ENCODE peak calls at places on chromosomes 1 and 21, in ten cellular contexts. I, T, L, M, Z, H, E, S, V and R are unnamed samples.

GRCh38 chr1:8217011-8217711 is 100.8 kb upstream of the SLC45A1 start:
- DNase-seq in I (peak), T (peak), L (no peak), M (no peak), Z (peak), H (no peak), E (no peak), S (no peak), V (no peak), R (no peak)

GRCh38 chr1:205317311-205317917 is 4.1 kb downstream of the NUAK2 start:
- DNase-seq in I (no peak), T (peak), L (peak), M (peak), Z (peak), H (no peak), E (peak), S (no peak), V (peak), R (no peak)

GRCh38 chr1:43632135-43632670 is 17.7 kb upstream of the KDM4A start:
- DNase-seq in I (peak), T (no peak), L (no peak), M (no peak), Z (no peak), H (no peak), E (no peak), S (no peak), V (no peak), R (no peak)

GRCh38 chr21:43767980-43768867 is 7.9 kb downstream of the CSTB start:
- DNase-seq in I (peak), T (no peak), L (peak), M (peak), Z (peak), H (peak), E (no peak), S (no peak), V (peak), R (no peak)

GRCh38 chr1:226946285-226946684 is 6.2 kb downstream of the COQ8A start:
- DNase-seq in I (no peak), T (no peak), L (no peak), M (no peak), Z (no peak), H (no peak), E (no peak), S (no peak), V (no peak), R (no peak)

GRCh38 chr1:204945565-204945977 is 74.9 kb downstream of the NFASC start:
- DNase-seq in I (no peak), T (no peak), L (peak), M (peak), Z (no peak), H (no peak), E (no peak), S (no peak), V (no peak), R (no peak)

GRCh38 chr1:147551036-147551435 is 9.7 kb downstream of the BCL9 start:
- DNase-seq in I (no peak), T (no peak), L (no peak), M (no peak), Z (no peak), H (no peak), E (no peak), S (no peak), V (no peak), R (no peak)

GRCh38 chr1:194889310-194889709 is 1702.9 kb upstream of the B3GALT2 start:
- DNase-seq in I (no peak), T (no peak), L (no peak), M (peak), Z (no peak), H (no peak), E (no peak), S (no peak), V (no peak), R (peak)

GRCh38 chr1:114232691-114233090 is 79.0 kb upstream of the SYT6 start:
- DNase-seq in I (no peak), T (peak), L (no peak), M (no peak), Z (no peak), H (no peak), E (no peak), S (no peak), V (no peak), R (no peak)

GRCh38 chr1:240492832-240493440 is 119.0 kb downstream of the GREM2 start:
- DNase-seq in I (peak), T (no peak), L (peak), M (no peak), Z (peak), H (no peak), E (peak), S (peak), V (no peak), R (no peak)

DNA sequence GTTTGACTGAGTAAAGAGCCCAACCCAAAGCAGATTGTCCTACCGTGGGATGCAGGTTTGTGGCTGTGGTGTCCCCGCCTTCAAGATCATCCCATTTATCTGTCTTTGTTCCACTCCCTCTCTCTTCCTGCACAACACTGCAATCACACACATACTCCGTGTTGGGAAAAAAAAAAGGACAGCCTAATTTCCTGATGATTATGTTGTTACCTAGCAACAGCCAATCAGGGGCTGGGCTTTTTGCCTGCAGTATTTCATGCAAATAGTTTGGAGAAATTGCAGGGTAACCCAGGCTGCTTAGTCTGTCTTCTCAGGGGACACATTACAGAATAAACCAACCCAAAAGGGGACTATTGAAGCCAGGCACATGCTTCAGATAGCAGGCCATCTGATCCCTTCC is 38.3 kb downstream of the PHC2 start:
- DNase-seq in I (peak), T (no peak), L (peak), M (no peak), Z (no peak), H (no peak), E (no peak), S (no peak), V (no peak), R (no peak)
- TF ChIP-seq CTCF in I (no peak), T (no peak), L (no peak), M (no peak), Z (no peak), H (no peak), E (no peak), S (no peak), V (no peak), R (no peak)

GRCh38 chr1:18409609-18410237 is 71.0 kb upstream of the KLHDC7A start:
- DNase-seq in I (no peak), T (no peak), L (no peak), M (no peak), Z (no peak), H (no peak), E (no peak), S (no peak), V (no peak), R (no peak)
- TF ChIP-seq CTCF in I (no peak), T (no peak), L (no peak), M (no peak), Z (no peak), H (no peak), E (no peak), S (no peak), V (no peak), R (no peak)

GRCh38 chr1:39671433-39671792 is 494 bp downstream of the NT5C1A start:
- DNase-seq in I (peak), T (no peak), L (no peak), M (no peak), Z (no peak), H (no peak), E (no peak), S (no peak), V (no peak), R (no peak)

GRCh38 chr1:39671793-39672550 is at the start of gene NT5C1A:
- DNase-seq in I (peak), T (no peak), L (no peak), M (no peak), Z (no peak), H (no peak), E (no peak), S (peak), V (peak), R (no peak)

GRCh38 chr1:39673215-39673614 is 1.3 kb upstream of the NT5C1A start:
- DNase-seq in I (no peak), T (no peak), L (no peak), M (no peak), Z (no peak), H (no peak), E (no peak), S (no peak), V (no peak), R (no peak)

GRCh38 chr1:39670689-39671088 is 1.2 kb downstream of the NT5C1A start:
- DNase-seq in I (no peak), T (no peak), L (no peak), M (no peak), Z (no peak), H (no peak), E (no peak), S (no peak), V (no peak), R (no peak)

GRCh38 chr1:39672551-39672947 is 642 bp upstream of the NT5C1A start:
- DNase-seq in I (peak), T (no peak), L (no peak), M (no peak), Z (no peak), H (no peak), E (no peak), S (no peak), V (no peak), R (no peak)
- TF ChIP-seq CTCF in I (peak), T (peak), L (peak), M (peak), Z (peak), H (no peak), E (peak), S (peak), V (no peak), R (peak)

GRCh38 chr1:180234369-180235076 is 4.5 kb downstream of the LHX4 start:
- DNase-seq in I (peak), T (no peak), L (no peak), M (no peak), Z (peak), H (no peak), E (no peak), S (no peak), V (peak), R (no peak)
- TF ChIP-seq CTCF in I (no peak), T (no peak), L (no peak), M (no peak), Z (no peak), H (no peak), E (no peak), S (no peak), V (no peak), R (no peak)

GRCh38 chr1:111847519-111847918 is 91.8 kb downstream of the DDX20 start:
- DNase-seq in I (no peak), T (no peak), L (no peak), M (no peak), Z (no peak), H (no peak), E (no peak), S (no peak), V (no peak), R (no peak)
- TF ChIP-seq CTCF in I (no peak), T (no peak), L (no peak), M (no peak), Z (no peak), H (no peak), E (no peak), S (no peak), V (no peak), R (no peak)

GRCh38 chr1:109090415-109091195 is at the start of gene TMEM167B:
- DNase-seq in I (peak), T (peak), L (peak), M (peak), Z (peak), H (peak), E (peak), S (peak), V (peak), R (peak)
- TF ChIP-seq CTCF in I (no peak), T (no peak), L (no peak), M (no peak), Z (no peak), H (no peak), E (no peak), S (no peak), V (no peak), R (no peak)

DNA sequence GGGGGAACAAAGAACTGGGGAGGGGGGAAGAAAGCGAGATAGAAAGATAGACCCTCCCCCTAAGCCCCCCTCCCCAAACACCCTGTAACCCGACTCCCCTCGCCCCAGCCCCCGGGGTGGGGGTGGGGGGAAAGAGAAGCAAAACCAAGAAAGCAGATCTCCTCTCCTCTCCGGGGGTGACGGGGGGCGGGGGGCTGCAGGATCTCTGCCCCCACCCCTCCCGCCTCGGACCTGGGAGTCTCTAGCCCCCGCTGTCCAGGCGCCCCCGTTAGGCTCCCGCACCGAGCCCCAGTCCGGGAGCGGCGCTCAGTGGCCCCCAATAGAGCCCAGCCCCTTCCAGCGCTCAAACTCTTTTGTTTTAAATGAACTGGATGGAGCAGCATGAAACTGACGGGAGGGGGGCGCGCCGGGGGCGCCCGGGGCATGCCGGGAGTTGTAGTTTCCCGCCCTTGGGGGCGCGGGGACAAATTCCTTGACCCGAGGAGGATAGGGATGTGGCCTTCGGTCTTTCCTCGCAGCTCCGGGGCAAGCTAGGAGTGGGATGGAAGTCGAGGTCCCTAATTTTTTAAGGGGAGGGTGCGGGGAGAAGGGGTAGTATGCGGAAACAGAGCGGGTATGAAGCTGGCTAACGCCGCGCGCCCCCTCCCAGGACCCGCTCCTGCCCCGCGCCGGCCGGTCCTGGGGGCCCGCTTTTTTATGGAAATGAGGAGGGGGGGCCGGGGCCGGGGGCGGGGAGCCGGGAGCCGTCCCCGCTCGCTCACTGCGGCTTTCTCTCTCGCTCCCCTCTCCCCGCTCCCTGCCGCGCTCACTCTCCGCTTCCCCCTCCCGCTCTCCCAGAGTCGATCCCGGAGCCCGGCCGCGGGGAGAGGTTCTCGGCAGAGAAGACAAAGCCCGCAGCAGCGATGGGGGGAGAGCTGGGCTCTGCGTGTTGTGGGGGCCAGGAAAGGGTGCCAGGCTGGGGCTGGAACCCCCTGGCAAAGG is at the start of gene MEX3A:
- DNase-seq in I (peak), T (peak), L (peak), M (peak), Z (peak), H (no peak), E (no peak), S (peak), V (peak), R (peak)
- TF ChIP-seq CTCF in I (no peak), T (no peak), L (no peak), M (no peak), Z (no peak), H (no peak), E (no peak), S (no peak), V (no peak), R (no peak)

DNA sequence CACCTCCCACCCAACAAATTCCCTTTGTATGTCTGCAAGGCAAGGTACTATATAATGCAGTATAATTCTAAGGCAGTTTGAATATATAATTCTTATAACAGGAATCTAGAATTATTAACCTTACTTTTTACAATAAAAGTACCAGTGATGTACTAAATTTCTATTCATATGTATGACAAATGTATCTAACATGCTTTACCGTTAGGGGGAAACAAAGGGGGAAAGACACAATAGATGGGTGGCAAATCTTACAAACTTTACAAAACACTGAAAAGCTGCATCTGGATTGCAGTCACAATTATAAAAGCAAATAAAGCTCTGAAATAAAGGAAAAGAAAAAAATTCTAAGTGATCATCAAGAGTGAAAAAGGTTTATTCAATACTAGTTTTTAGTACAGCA is 2.3 kb downstream of the PIK3R3 start:
- DNase-seq in I (no peak), T (no peak), L (no peak), M (no peak), Z (no peak), H (no peak), E (no peak), S (no peak), V (no peak), R (no peak)
- TF ChIP-seq CTCF in I (no peak), T (no peak), L (no peak), M (no peak), Z (no peak), H (no peak), E (peak), S (peak), V (no peak), R (no peak)

GRCh38 chr1:67771776-67772175 is 61.5 kb downstream of the GNG12 start:
- DNase-seq in I (no peak), T (no peak), L (no peak), M (no peak), Z (no peak), H (no peak), E (no peak), S (no peak), V (no peak), R (no peak)

GRCh38 chr1:67769633-67770256 is 63.5 kb downstream of the GNG12 start:
- DNase-seq in I (no peak), T (no peak), L (no peak), M (no peak), Z (no peak), H (no peak), E (no peak), S (no peak), V (no peak), R (no peak)

GRCh38 chr1:67768480-67768879 is 64.8 kb downstream of the GNG12 start:
- DNase-seq in I (no peak), T (no peak), L (no peak), M (no peak), Z (no peak), H (no peak), E (no peak), S (no peak), V (no peak), R (no peak)

GRCh38 chr1:67773462-67773861 is 59.8 kb downstream of the GNG12 start:
- DNase-seq in I (no peak), T (no peak), L (no peak), M (no peak), Z (no peak), H (no peak), E (no peak), S (no peak), V (no peak), R (no peak)

GRCh38 chr1:67771152-67771551 is 62.1 kb downstream of the GNG12 start:
- DNase-seq in I (peak), T (no peak), L (peak), M (peak), Z (no peak), H (peak), E (no peak), S (no peak), V (peak), R (no peak)
- TF ChIP-seq CTCF in I (peak), T (peak), L (peak), M (peak), Z (no peak), H (peak), E (peak), S (peak), V (peak), R (no peak)